ENCODE peak calls at places on chromosomes 16 and 17, in nine cellular contexts. Q, R, M, Z, S, B, W, D and F are unnamed samples.

GRCh38 chr16:76441391-76441790 is 164.2 kb downstream of the CNTNAP4 start:
- DNase-seq in Q (no peak), R (no peak), M (no peak), Z (no peak), S (no peak), B (no peak), W (no peak), D (no peak), F (no peak)

GRCh38 chr17:17126131-17127110 is 79.7 kb downstream of the PLD6 start:
- DNase-seq in Q (no peak), R (no peak), M (no peak), Z (no peak), S (no peak), B (no peak), W (no peak), D (peak; percentile 76), F (peak; percentile 47)

GRCh38 chr16:3691778-3692177 is 25.5 kb downstream of the TRAP1 start:
- DNase-seq in Q (no peak), R (no peak), M (no peak), Z (no peak), S (peak; percentile 30), B (no peak), W (no peak), D (no peak), F (no peak)

GRCh38 chr17:73301359-73301758 is 10.4 kb downstream of the CDC42EP4 start:
- DNase-seq in Q (no peak), R (no peak), M (no peak), Z (no peak), S (no peak), B (no peak), W (no peak), D (no peak), F (no peak)

GRCh38 chr16:79980650-79981521 is 380.3 kb upstream of the MAF start:
- DNase-seq in Q (no peak), R (no peak), M (no peak), Z (no peak), S (no peak), B (no peak), W (no peak), D (no peak), F (no peak)

GRCh38 chr17:44872131-44872768 is 24.6 kb downstream of the HIGD1B start:
- DNase-seq in Q (no peak), R (no peak), M (no peak), Z (no peak), S (peak; percentile 59), B (peak; percentile 26), W (no peak), D (no peak), F (no peak)

GRCh38 chr16:50178397-50179018 is 25.4 kb downstream of the TENT4B start:
- DNase-seq in Q (no peak), R (no peak), M (no peak), Z (no peak), S (no peak), B (no peak), W (no peak), D (no peak), F (no peak)

GRCh38 chr17:60107526-60108257 is 29.0 kb upstream of the HEATR6 start:
- DNase-seq in Q (no peak), R (no peak), M (no peak), Z (no peak), S (no peak), B (no peak), W (peak; percentile 72), D (no peak), F (no peak)

GRCh38 chr16:68367034-68367433 is 56.2 kb downstream of the PRMT7 start:
- DNase-seq in Q (peak; percentile 69), R (peak; percentile 94), M (no peak), Z (peak; percentile 39), S (no peak), B (no peak), W (peak; percentile 56), D (peak; percentile 66), F (peak; percentile 44)

GRCh38 chr16:53773881-53774280 is 69.9 kb downstream of the FTO start:
- DNase-seq in Q (no peak), R (no peak), M (no peak), Z (no peak), S (no peak), B (no peak), W (no peak), D (peak; percentile 35), F (no peak)